ENCODE peak calls at places on chromosomes 6 and 20, in seven cellular contexts. E is left ventricle myocardium inferior, U is IMR-90, X is sigmoid colon, T is heart right ventricle, J is uterus, L is body of pancreas. H is an unnamed sample.
A peak's percentile ranks its signal among the peaks of the same experiment; 100 is the strongest.

GRCh38 chr6:705047-705446 is 12.1 kb upstream of the EXOC2 start:
- DNase-seq in E (no peak), U (no peak), X (no peak), T (no peak), J (no peak), L (no peak), H (no peak)

GRCh38 chr6:101167638-101168037 is 225.9 kb upstream of the GRIK2 start:
- DNase-seq in E (no peak), U (no peak), X (no peak), T (no peak), J (no peak), L (no peak), H (no peak)

GRCh38 chr6:107192739-107193296 is 77.5 kb upstream of the BEND3 start:
- DNase-seq in E (no peak), U (no peak), X (no peak), T (no peak), J (no peak), L (no peak), H (no peak)

GRCh38 chr6:37171141-37171969 is 1.4 kb downstream of the PIM1 start:
- DNase-seq in E (peak; percentile 55), U (peak; percentile 51), X (peak; percentile 86), T (peak; percentile 57), J (peak; percentile 60), L (peak; percentile 43), H (peak; percentile 80)

GRCh38 chr6:5076931-5077330 is 8.2 kb upstream of the PPP1R3G start:
- DNase-seq in E (no peak), U (no peak), X (no peak), T (no peak), J (no peak), L (no peak), H (no peak)

GRCh38 chr6:38604700-38605099 is 35.0 kb downstream of the BTBD9 start:
- DNase-seq in E (no peak), U (peak; percentile 16), X (no peak), T (no peak), J (no peak), L (no peak), H (no peak)

GRCh38 chr6:106114492-106114891 is 28.4 kb downstream of the PRDM1 start:
- DNase-seq in E (no peak), U (no peak), X (no peak), T (no peak), J (no peak), L (no peak), H (no peak)

GRCh38 chr6:80608881-80609280 is 502.4 kb downstream of the BCKDHB start:
- DNase-seq in E (no peak), U (peak; percentile 49), X (no peak), T (no peak), J (no peak), L (no peak), H (no peak)

GRCh38 chr20:37976862-37977261 is 56.4 kb downstream of the TTI1 start:
- DNase-seq in E (no peak), U (no peak), X (no peak), T (no peak), J (no peak), L (no peak), H (no peak)

GRCh38 chr6:71496018-71496800 is 207.6 kb downstream of the OGFRL1 start:
- DNase-seq in E (no peak), U (peak; percentile 31), X (no peak), T (no peak), J (no peak), L (no peak), H (no peak)

GRCh38 chr20:16662462-16662861 is 67.4 kb upstream of the SNRPB2 start:
- DNase-seq in E (no peak), U (no peak), X (no peak), T (no peak), J (no peak), L (no peak), H (no peak)

GRCh38 chr6:41428995-41429417 is 93.6 kb downstream of the NCR2 start:
- DNase-seq in E (peak; percentile 44), U (peak; percentile 18), X (peak; percentile 83), T (peak; percentile 32), J (peak; percentile 72), L (no peak), H (peak; percentile 87)

GRCh38 chr6:122663981-122664380 is 53.8 kb downstream of the PKIB start:
- DNase-seq in E (no peak), U (no peak), X (no peak), T (no peak), J (no peak), L (peak; percentile 20), H (no peak)

GRCh38 chr6:170034294-170034693 is 256.6 kb downstream of the DLL1 start:
- DNase-seq in E (no peak), U (no peak), X (peak; percentile 30), T (no peak), J (no peak), L (peak; percentile 12), H (peak; percentile 50)

GRCh38 chr6:7615611-7616383 is 25.8 kb downstream of the SNRNP48 start:
- DNase-seq in E (no peak), U (peak; percentile 65), X (no peak), T (no peak), J (no peak), L (peak; percentile 61), H (no peak)

GRCh38 chr20:9119776-9120175 is 50.9 kb downstream of the PLCB4 start:
- DNase-seq in E (peak; percentile 62), U (no peak), X (peak; percentile 75), T (peak; percentile 49), J (no peak), L (no peak), H (peak; percentile 73)

GRCh38 chr6:33424855-33425667 is 5.2 kb downstream of the SYNGAP1 start:
- DNase-seq in E (no peak), U (no peak), X (no peak), T (no peak), J (peak; percentile 55), L (no peak), H (no peak)

DNA sequence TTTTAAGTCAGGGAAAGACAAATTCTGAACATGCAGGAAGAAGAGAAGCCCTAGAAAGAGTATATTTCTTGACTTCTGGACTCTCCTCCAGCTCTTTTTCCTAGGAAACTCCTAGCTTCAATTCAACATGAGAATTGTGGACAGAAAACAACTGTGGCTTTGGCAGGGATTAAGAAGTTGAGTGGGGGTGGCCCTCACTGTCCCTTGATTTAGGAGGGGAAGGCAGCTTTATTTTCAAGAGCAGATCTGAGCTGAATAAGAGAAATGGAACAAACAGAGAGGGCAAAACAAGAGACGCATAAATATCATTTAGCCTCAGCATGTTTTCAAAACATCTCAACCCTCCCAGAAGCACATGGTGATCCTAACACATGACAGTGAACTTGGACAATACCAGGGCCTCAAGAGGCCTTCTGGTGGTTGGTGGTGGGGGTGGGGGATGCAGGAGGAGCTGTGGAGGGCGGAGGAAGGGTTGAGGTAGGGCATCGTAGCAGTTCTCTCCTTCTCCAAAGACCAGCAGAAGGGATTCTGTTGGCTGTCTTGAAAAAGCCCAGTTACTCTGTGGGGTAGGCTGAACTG is 21.0 kb upstream of the TAGAP start:
- DNase-seq in E (no peak), U (no peak), X (no peak), T (no peak), J (peak; percentile 64), L (no peak), H (no peak)
- H3K4me3 ChIP-seq in E (no peak overlapping the region), U (no peak overlapping the region), X (no peak overlapping the region), T (no peak overlapping the region), J (no peak overlapping the region), L (no peak overlapping the region), H (no peak overlapping the region)

GRCh38 chr20:1434571-1435336 is 31.9 kb downstream of the NSFL1C start:
- DNase-seq in E (no peak), U (peak; percentile 92), X (no peak), T (no peak), J (no peak), L (no peak), H (peak; percentile 41)
- H3K4me1 ChIP-seq in E (no peaks in the 10 kb centered on the region), U (peaks cover 2% of the 10 kb centered on the region), X (peaks cover 5% of the 10 kb centered on the region), T (no peaks in the 10 kb centered on the region), J (no peaks in the 10 kb centered on the region), L (no peaks in the 10 kb centered on the region), H (no peaks in the 10 kb centered on the region)

DNA sequence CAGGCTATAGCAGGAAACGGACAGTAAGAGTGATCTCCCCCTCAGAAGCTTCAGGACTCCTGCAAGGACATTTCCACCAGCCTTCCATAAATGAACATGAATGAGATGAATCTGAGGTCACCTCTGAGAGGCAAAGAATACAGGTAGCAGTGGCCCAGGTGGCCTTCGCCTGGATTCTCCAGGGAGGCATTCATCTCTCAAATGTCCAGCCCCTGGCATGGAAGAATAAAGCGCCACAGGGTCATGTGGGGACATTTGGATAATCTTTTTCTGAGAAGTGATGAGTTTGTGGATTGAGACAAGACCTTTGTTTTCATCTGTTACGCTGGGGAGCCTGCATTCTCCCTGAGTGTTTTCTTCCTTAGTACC is 2.9 kb downstream of the GMPR start:
- DNase-seq in E (no peak), U (no peak), X (no peak), T (no peak), J (no peak), L (no peak), H (no peak)
- H3K27ac ChIP-seq in E (peak overlapping the region; percentile 92), U (no peak overlapping the region), X (no peak overlapping the region), T (peak overlapping the region; percentile 90), J (no peak overlapping the region), L (no peak overlapping the region), H (peak overlapping the region; percentile 89)

DNA sequence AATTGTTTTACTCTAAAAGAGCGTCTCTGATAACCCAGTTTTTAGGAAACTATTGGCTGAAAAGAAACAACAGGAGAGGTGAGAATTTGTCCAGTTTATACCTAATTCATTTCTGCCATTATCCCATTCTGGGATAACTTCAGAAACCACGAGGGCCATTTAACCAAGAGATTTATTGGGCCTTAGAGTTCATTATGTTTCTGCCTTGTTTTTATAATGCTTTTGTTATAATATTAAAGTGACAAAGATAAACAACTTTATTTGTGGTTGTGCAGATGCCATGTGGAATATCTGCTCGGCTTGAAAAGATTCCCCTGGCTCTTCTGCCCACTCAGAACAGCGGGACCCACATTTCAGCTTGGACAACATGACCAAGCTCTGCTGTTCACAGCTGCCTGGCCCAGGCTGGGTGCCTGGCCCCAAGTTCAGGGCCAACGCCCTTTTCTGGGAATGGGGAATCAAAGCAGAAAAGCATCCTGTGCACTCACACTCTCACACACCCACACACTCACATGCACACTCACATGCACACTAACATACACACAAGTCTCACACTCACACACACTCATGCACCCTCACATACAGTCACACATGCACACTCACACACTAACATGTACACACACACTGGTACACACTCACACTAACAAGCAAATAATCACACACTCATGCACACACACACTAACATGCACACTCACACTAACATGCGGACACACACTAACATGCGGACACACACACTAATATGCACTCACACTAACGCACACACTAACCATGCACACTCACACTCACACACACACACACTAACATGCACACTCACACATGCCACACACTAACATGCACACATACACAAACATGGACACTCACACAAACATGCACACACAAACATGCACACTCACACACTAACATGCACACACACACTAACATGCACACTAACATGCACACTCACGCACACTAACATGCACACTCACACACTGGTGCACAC is 86.7 kb upstream of the NEDD9 start:
- DNase-seq in E (no peak), U (no peak), X (no peak), T (no peak), J (no peak), L (no peak), H (no peak)
- H3K4me3 ChIP-seq in E (no peak overlapping the region), U (no peak overlapping the region), X (no peak overlapping the region), T (no peak overlapping the region), J (no peak overlapping the region), L (no peak overlapping the region), H (no peak overlapping the region)